ENCODE peak calls at places on chromosomes 7 and 10, in nine cellular contexts. T is transverse colon; U is WERI-Rb-1; Q is esophagus squamous epithelium; V is coronary artery; M is A549; Z is heart left ventricle; W is CD8-positive, alpha-beta T cell; N is pancreas. E is an unnamed sample.

GRCh38 chr7:117818241-117818640 is 55.0 kb downstream of the CTTNBP2 start:
- DNase-seq in T (no peak), U (no peak), Q (no peak), V (no peak), M (no peak), Z (no peak), W (no peak), N (no peak), E (no peak)

GRCh38 chr10:10872035-10872673 is 145.5 kb upstream of the CELF2 start:
- DNase-seq in T (no peak), U (no peak), Q (no peak), V (no peak), M (no peak), Z (peak; percentile 54), W (no peak), N (no peak), E (no peak)

GRCh38 chr7:140231779-140232491 is 55.2 kb upstream of the KDM7A start:
- DNase-seq in T (peak; percentile 69), U (no peak), Q (no peak), V (no peak), M (no peak), Z (no peak), W (peak; percentile 36), N (no peak), E (no peak)

GRCh38 chr7:96837583-96837982 is 127.9 kb upstream of the SEM1 start:
- DNase-seq in T (no peak), U (no peak), Q (no peak), V (no peak), M (no peak), Z (no peak), W (peak; percentile 30), N (no peak), E (no peak)

GRCh38 chr7:79459381-79459780 is 5.9 kb upstream of the MAGI2 start:
- DNase-seq in T (no peak), U (no peak), Q (no peak), V (no peak), M (no peak), Z (no peak), W (no peak), N (no peak), E (no peak)

GRCh38 chr10:72254891-72255568 is 18.7 kb upstream of the DDIT4 start:
- DNase-seq in T (peak; percentile 89), U (peak; percentile 58), Q (no peak), V (peak; percentile 97), M (peak; percentile 94), Z (peak; percentile 88), W (peak; percentile 44), N (peak; percentile 85), E (peak; percentile 95)

GRCh38 chr7:97871659-97872024 is 566 bp downstream of the ASNS start:
- DNase-seq in T (no peak), U (peak; percentile 48), Q (no peak), V (peak; percentile 72), M (no peak), Z (no peak), W (peak; percentile 31), N (no peak), E (no peak)

GRCh38 chr10:77939561-77940001 is 13.0 kb upstream of the DLG5 start:
- DNase-seq in T (peak; percentile 46), U (no peak), Q (no peak), V (no peak), M (no peak), Z (peak; percentile 41), W (no peak), N (no peak), E (no peak)

GRCh38 chr7:100352984-100353684 is 4.8 kb upstream of the PILRB start:
- DNase-seq in T (no peak), U (no peak), Q (no peak), V (peak; percentile 56), M (no peak), Z (no peak), W (no peak), N (no peak), E (no peak)

GRCh38 chr7:74627699-74628411 is 29.7 kb upstream of the GTF2I start:
- DNase-seq in T (peak; percentile 66), U (peak; percentile 95), Q (no peak), V (no peak), M (no peak), Z (no peak), W (no peak), N (peak; percentile 53), E (no peak)

DNA sequence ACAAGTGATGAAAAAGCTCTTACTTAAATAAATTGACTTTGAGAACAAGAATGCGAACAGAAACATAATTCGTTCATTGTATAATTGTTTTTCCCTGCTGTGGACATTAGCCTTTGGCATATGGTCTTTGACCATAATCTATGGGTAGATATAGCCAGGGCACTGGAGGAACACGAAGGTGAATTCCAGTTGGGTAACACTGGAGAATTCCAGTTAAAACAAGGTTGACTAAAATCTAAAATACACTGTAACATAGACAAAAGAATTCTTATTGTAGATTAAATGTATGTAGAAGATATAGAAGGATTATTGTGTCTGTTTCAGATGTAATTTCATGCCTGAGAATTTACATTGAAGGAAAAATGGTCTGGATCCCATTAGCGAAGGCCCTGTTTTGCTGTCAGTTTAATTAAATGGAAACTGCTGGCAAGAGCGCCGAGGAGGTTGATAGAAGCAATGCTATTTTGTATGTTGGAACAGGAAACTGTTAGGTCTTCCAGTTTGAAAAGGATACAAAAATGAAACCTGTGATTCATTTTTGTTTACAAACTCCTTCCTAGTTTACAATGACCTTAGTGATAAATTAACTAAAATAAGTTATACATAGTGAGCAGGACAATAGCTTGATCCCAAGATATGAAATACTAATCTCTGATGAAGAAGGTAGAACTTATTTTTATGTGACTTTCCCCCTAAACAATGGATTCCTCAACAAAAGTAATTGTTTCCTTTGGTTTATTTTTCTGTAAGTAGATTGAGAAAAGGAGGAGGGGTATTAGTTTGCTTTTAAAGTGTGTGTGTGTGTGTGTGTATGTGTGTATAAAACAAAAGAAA is 68.9 kb downstream of the ARID5B start:
- DNase-seq in T (no peak), U (no peak), Q (no peak), V (no peak), M (no peak), Z (no peak), W (no peak), N (no peak), E (no peak)
- H3K27ac ChIP-seq in T (peak overlapping the region; percentile 61), U (no peak overlapping the region), Q (peak overlapping the region; percentile 45), V (peak overlapping the region; percentile 3), M (no peak overlapping the region), Z (no peak overlapping the region), W (no peak overlapping the region), N (peak overlapping the region; percentile 19), E (no peak overlapping the region)

DNA sequence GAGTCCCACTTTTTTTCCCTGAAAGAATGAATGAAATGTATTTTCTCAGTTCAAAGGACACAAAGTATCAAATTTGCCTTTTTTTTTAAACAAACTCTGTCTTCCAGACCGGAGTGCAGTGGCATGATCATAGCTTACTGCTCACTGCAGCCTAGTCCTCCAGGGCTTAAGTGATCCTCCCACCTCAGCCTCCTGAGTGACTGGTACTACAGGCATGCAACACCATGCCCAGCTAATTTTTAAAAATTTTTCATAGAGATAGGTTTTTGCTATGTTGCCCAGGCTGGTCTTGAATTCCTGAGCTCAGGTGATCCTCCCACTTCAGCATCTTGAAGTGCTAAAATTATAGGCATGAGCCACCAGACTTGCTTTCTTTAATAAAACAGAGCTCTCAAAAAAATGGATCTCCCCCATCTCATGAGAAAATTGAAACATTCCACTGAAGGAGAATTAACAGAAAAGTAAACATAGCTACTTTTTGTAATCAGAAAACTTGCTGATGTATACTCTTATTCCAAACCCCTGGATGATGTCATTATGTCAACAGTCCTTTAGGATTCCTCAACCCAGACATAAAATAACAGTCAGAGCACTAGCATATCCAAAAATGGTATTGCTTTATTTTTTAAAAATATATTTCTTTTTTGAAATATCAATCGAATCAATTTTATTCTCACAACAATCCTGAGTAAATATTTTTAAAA is 12.3 kb upstream of the TRDMT1 start:
- DNase-seq in T (no peak), U (no peak), Q (no peak), V (no peak), M (no peak), Z (no peak), W (no peak), N (no peak), E (no peak)
- H3K27ac ChIP-seq in T (no peak overlapping the region), U (no peak overlapping the region), Q (no peak overlapping the region), V (peak overlapping the region; percentile 88), M (peak overlapping the region; percentile 55), Z (no peak overlapping the region), W (no peak overlapping the region), N (no peak overlapping the region), E (no peak overlapping the region)

GRCh38 chr10:3538850-3539531 is 246.0 kb downstream of the KLF6 start:
- DNase-seq in T (no peak), U (no peak), Q (no peak), V (no peak), M (no peak), Z (no peak), W (no peak), N (no peak), E (peak; percentile 47)
- H3K27ac ChIP-seq in T (peak overlapping the region; percentile 57), U (no peak overlapping the region), Q (peak overlapping the region; percentile 72), V (peak overlapping the region; percentile 48), M (peak overlapping the region; percentile 14), Z (no peak overlapping the region), W (no peak overlapping the region), N (peak overlapping the region; percentile 4), E (peak overlapping the region; percentile 87)

GRCh38 chr7:44630791-44631457 is 24.5 kb downstream of the OGDH start:
- DNase-seq in T (no peak), U (no peak), Q (no peak), V (no peak), M (no peak), Z (no peak), W (peak; percentile 37), N (no peak), E (no peak)
- H3K27ac ChIP-seq in T (peak overlapping the region; percentile 89), U (no peak overlapping the region), Q (peak overlapping the region; percentile 96), V (no peak overlapping the region), M (no peak overlapping the region), Z (no peak overlapping the region), W (peak overlapping the region; percentile 37), N (peak overlapping the region; percentile 28), E (no peak overlapping the region)

GRCh38 chr7:21260939-21261338 is 166.9 kb upstream of the SP4 start:
- DNase-seq in T (no peak), U (no peak), Q (no peak), V (no peak), M (no peak), Z (no peak), W (no peak), N (no peak), E (no peak)

GRCh38 chr7:21256310-21256877 is 171.5 kb upstream of the SP4 start:
- DNase-seq in T (no peak), U (no peak), Q (no peak), V (no peak), M (peak; percentile 6), Z (no peak), W (no peak), N (peak; percentile 17), E (no peak)

GRCh38 chr7:21261627-21262564 is 166.0 kb upstream of the SP4 start:
- DNase-seq in T (peak; percentile 25), U (peak; percentile 60), Q (no peak), V (no peak), M (peak; percentile 16), Z (peak; percentile 17), W (peak; percentile 58), N (no peak), E (no peak)
- H3K27ac ChIP-seq in T (no peak overlapping the region), U (no peak overlapping the region), Q (no peak overlapping the region), V (no peak overlapping the region), M (no peak overlapping the region), Z (no peak overlapping the region), W (no peak overlapping the region), N (no peak overlapping the region), E (no peak overlapping the region)

GRCh38 chr10:106540606-106541005 is 623.9 kb downstream of the SORCS1 start:
- DNase-seq in T (no peak), U (no peak), Q (no peak), V (no peak), M (no peak), Z (no peak), W (no peak), N (no peak), E (no peak)
- H3K27ac ChIP-seq in T (no peak overlapping the region), U (no peak overlapping the region), Q (no peak overlapping the region), V (no peak overlapping the region), M (no peak overlapping the region), Z (no peak overlapping the region), W (no peak overlapping the region), N (no peak overlapping the region), E (no peak overlapping the region)